ENCODE peak calls at places on chromosome 13, in ten cellular contexts. V is AG09319; A is stimulated activated naive CD8-positive, alpha-beta T cell treated with anti-CD3 and anti-CD28 coated beads, Interleukin-15, amount 100 ng/mL, for 72 hours; Q is activated CD8-positive, alpha-beta T cell treated with anti-CD3 and anti-CD28 coated beads, Interleukin-2, amount 10 ng/mL, durations not matched to agents 7 days and 5 days; Z is activated CD4-positive, CD25-positive, alpha-beta regulatory T cell treated with anti-CD3 and anti-CD28 coated beads, Interleukin-2, amount 50 U/mL, for 72 hours; R is NCI-H460; W is HuH-7; S is stimulated activated CD8-positive, alpha-beta memory T cell treated with anti-CD3 and anti-CD28 coated beads, Interleukin-15, amount 100 ng/mL, for 1 hour; J is fibroblast of the aortic adventitia; H is HCEC 1CT. L is an unnamed sample.

GRCh38 chr13:109885235-109885634 is 98.9 kb upstream of the IRS2 start:
- DNase-seq in V (no peak), A (no peak), Q (no peak), Z (no peak), R (no peak), W (no peak), S (no peak), J (no peak), H (no peak), L (no peak)

GRCh38 chr13:71751074-71751473 is 115.9 kb downstream of the DACH1 start:
- DNase-seq in V (no peak), A (no peak), Q (no peak), Z (no peak), R (no peak), W (no peak), S (no peak), J (no peak), H (no peak), L (no peak)

GRCh38 chr13:113632706-113633484 is 25.1 kb downstream of the ATP4B start:
- DNase-seq in V (no peak), A (no peak), Q (no peak), Z (no peak), R (no peak), W (no peak), S (no peak), J (no peak), H (no peak), L (no peak)

GRCh38 chr13:47076536-47076935 is 179.7 kb upstream of the HTR2A start:
- DNase-seq in V (no peak), A (no peak), Q (no peak), Z (no peak), R (no peak), W (no peak), S (no peak), J (no peak), H (no peak), L (no peak)

GRCh38 chr13:113166266-113166665 is 7.8 kb downstream of the PROZ start:
- DNase-seq in V (no peak), A (peak), Q (no peak), Z (no peak), R (no peak), W (no peak), S (no peak), J (no peak), H (no peak), L (no peak)

GRCh38 chr13:111389621-111390521 is 69.4 kb downstream of the TEX29 start:
- DNase-seq in V (no peak), A (no peak), Q (no peak), Z (no peak), R (no peak), W (no peak), S (no peak), J (no peak), H (no peak), L (no peak)

GRCh38 chr13:110912651-110913051 is 2.2 kb downstream of the ANKRD10 start:
- DNase-seq in V (no peak), A (no peak), Q (no peak), Z (no peak), R (no peak), W (no peak), S (no peak), J (peak), H (peak), L (peak)

GRCh38 chr13:51663980-51664957 is 80.0 kb downstream of the WDFY2 start:
- DNase-seq in V (no peak), A (no peak), Q (no peak), Z (no peak), R (no peak), W (no peak), S (no peak), J (peak), H (no peak), L (peak)

GRCh38 chr13:21825186-21825585 is 154.3 kb downstream of the FGF9 start:
- DNase-seq in V (no peak), A (no peak), Q (no peak), Z (no peak), R (no peak), W (peak), S (no peak), J (no peak), H (no peak), L (peak)

L was measured in left kidney.